ENCODE peak calls at places on chromosomes 16 and 17, in six cellular contexts. One of them, this sample, is unnamed. For H3K27me3, the result is how much of the 10 kb centered on the place peaks cover.

GRCh38 chr16:47359478-47359877 is 101.4 kb downstream of the ITFG1 start:
- DNase-seq in fibroblast of lung: no peak
- DNase-seq in PC-9: no peak
- DNase-seq in GM23248: peak
- DNase-seq in neural progenitor cell: no peak
- DNase-seq in mesendoderm: no peak
- DNase-seq in this sample: no peak

GRCh38 chr17:14299261-14300093 is 1.4 kb upstream of the HS3ST3B1 start:
- DNase-seq in fibroblast of lung: peak
- DNase-seq in PC-9: no peak
- DNase-seq in GM23248: peak
- DNase-seq in neural progenitor cell: peak
- DNase-seq in mesendoderm: peak
- DNase-seq in this sample: peak

GRCh38 chr16:3148256-3149192 is 13.7 kb downstream of the ZNF213 start:
- DNase-seq in fibroblast of lung: no peak
- DNase-seq in PC-9: peak
- DNase-seq in GM23248: no peak
- DNase-seq in neural progenitor cell: no peak
- DNase-seq in mesendoderm: no peak
- DNase-seq in this sample: no peak

GRCh38 chr16:72860726-72861562 is 187.0 kb downstream of the ZFHX3 start:
- DNase-seq in fibroblast of lung: no peak
- DNase-seq in PC-9: no peak
- DNase-seq in GM23248: no peak
- DNase-seq in neural progenitor cell: no peak
- DNase-seq in mesendoderm: no peak
- DNase-seq in this sample: no peak

GRCh38 chr16:68235105-68235881 is 634 bp downstream of the ESRP2 start:
- DNase-seq in fibroblast of lung: no peak
- DNase-seq in PC-9: peak
- DNase-seq in GM23248: no peak
- DNase-seq in neural progenitor cell: peak
- DNase-seq in mesendoderm: peak
- DNase-seq in this sample: no peak

GRCh38 chr17:75808549-75808904 is 23.9 kb downstream of the UNK start:
- DNase-seq in fibroblast of lung: no peak
- DNase-seq in PC-9: no peak
- DNase-seq in GM23248: no peak
- DNase-seq in neural progenitor cell: no peak
- DNase-seq in mesendoderm: no peak
- DNase-seq in this sample: no peak

GRCh38 chr16:86956437-86956836 is 360.8 kb downstream of the C16orf95 start:
- DNase-seq in fibroblast of lung: no peak
- DNase-seq in PC-9: no peak
- DNase-seq in GM23248: no peak
- DNase-seq in neural progenitor cell: no peak
- DNase-seq in mesendoderm: no peak
- DNase-seq in this sample: no peak

GRCh38 chr16:30357715-30358576 is 2.8 kb upstream of the CD2BP2 start:
- DNase-seq in fibroblast of lung: no peak
- DNase-seq in PC-9: no peak
- DNase-seq in GM23248: no peak
- DNase-seq in neural progenitor cell: no peak
- DNase-seq in mesendoderm: no peak
- DNase-seq in this sample: no peak

GRCh38 chr16:51409001-51409675 is 258.1 kb upstream of the SALL1 start:
- DNase-seq in fibroblast of lung: peak
- DNase-seq in PC-9: no peak
- DNase-seq in GM23248: peak
- DNase-seq in neural progenitor cell: no peak
- DNase-seq in mesendoderm: no peak
- DNase-seq in this sample: no peak

GRCh38 chr17:17786998-17787397 is 49.8 kb downstream of the SREBF1 start:
- DNase-seq in fibroblast of lung: no peak
- DNase-seq in PC-9: no peak
- DNase-seq in GM23248: no peak
- DNase-seq in neural progenitor cell: no peak
- DNase-seq in mesendoderm: peak
- DNase-seq in this sample: no peak

GRCh38 chr17:49021095-49021767 is 24.0 kb downstream of the IGF2BP1 start:
- DNase-seq in fibroblast of lung: peak
- DNase-seq in PC-9: no peak
- DNase-seq in GM23248: peak
- DNase-seq in neural progenitor cell: no peak
- DNase-seq in mesendoderm: peak
- DNase-seq in this sample: no peak

GRCh38 chr17:40111221-40112128 is 10.3 kb upstream of the MSL1 start:
- DNase-seq in fibroblast of lung: peak
- DNase-seq in PC-9: peak
- DNase-seq in GM23248: peak
- DNase-seq in neural progenitor cell: peak
- DNase-seq in mesendoderm: peak
- DNase-seq in this sample: peak

GRCh38 chr17:48621410-48622387 is 4.5 kb downstream of the HOXB9 start:
- DNase-seq in fibroblast of lung: no peak
- DNase-seq in PC-9: no peak
- DNase-seq in GM23248: no peak
- DNase-seq in neural progenitor cell: no peak
- DNase-seq in mesendoderm: no peak
- DNase-seq in this sample: no peak

GRCh38 chr16:17836868-17837602 is 366.3 kb upstream of the XYLT1 start:
- DNase-seq in fibroblast of lung: peak
- DNase-seq in PC-9: peak
- DNase-seq in GM23248: peak
- DNase-seq in neural progenitor cell: peak
- DNase-seq in mesendoderm: peak
- DNase-seq in this sample: peak

GRCh38 chr16:85616608-85617311 is 3.6 kb downstream of the GSE1 start:
- DNase-seq in fibroblast of lung: peak
- DNase-seq in PC-9: no peak
- DNase-seq in GM23248: no peak
- DNase-seq in neural progenitor cell: no peak
- DNase-seq in mesendoderm: no peak
- DNase-seq in this sample: no peak

GRCh38 chr16:85220125-85220839 is 108.0 kb upstream of the CIBAR2 start:
- DNase-seq in fibroblast of lung: peak
- DNase-seq in PC-9: no peak
- DNase-seq in GM23248: peak
- DNase-seq in neural progenitor cell: no peak
- DNase-seq in mesendoderm: no peak
- DNase-seq in this sample: peak

DNA sequence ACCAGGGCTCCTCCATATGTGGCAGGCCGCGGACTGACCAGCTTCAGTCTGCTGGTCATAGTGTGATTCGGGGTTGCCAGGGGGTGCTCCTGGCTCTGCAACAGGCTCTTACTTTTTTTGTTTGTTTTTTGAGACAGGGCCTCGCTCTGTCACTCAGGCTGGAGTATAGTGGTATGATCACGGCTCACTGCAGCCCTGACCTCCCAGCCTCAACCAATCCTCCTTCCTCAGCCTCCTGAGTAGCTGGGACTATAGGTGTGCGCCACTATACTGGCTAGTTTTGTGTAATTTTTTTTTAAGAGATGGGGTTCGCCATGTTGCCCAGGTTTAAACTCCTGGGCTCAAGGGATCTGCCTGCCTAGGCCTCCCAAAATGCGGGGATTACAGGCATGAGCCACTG is 11.8 kb upstream of the KCNH6 start:
- DNase-seq in fibroblast of lung: no peak
- DNase-seq in PC-9: no peak
- DNase-seq in GM23248: no peak
- DNase-seq in neural progenitor cell: no peak
- DNase-seq in mesendoderm: no peak
- DNase-seq in this sample: no peak
- H3K4me2 ChIP-seq in fibroblast of lung: no peak
- H3K4me2 ChIP-seq in PC-9: no peak
- H3K4me2 ChIP-seq in GM23248: no peak
- H3K4me2 ChIP-seq in neural progenitor cell: no peak
- H3K4me2 ChIP-seq in mesendoderm: no peak
- H3K4me2 ChIP-seq in this sample: no peak

GRCh38 chr17:50348522-50349240 is 2.8 kb downstream of the XYLT2 start:
- DNase-seq in fibroblast of lung: peak
- DNase-seq in PC-9: no peak
- DNase-seq in GM23248: peak
- DNase-seq in neural progenitor cell: no peak
- DNase-seq in mesendoderm: no peak
- DNase-seq in this sample: peak

GRCh38 chr17:50347087-50347893 is 1.4 kb downstream of the XYLT2 start:
- DNase-seq in fibroblast of lung: no peak
- DNase-seq in PC-9: no peak
- DNase-seq in GM23248: peak
- DNase-seq in neural progenitor cell: peak
- DNase-seq in mesendoderm: peak
- DNase-seq in this sample: no peak

GRCh38 chr17:50346313-50347086 is 574 bp downstream of the XYLT2 start:
- DNase-seq in fibroblast of lung: no peak
- DNase-seq in PC-9: peak
- DNase-seq in GM23248: peak
- DNase-seq in neural progenitor cell: peak
- DNase-seq in mesendoderm: peak
- DNase-seq in this sample: no peak

GRCh38 chr17:50349241-50349595 is 3.3 kb downstream of the XYLT2 start:
- DNase-seq in fibroblast of lung: no peak
- DNase-seq in PC-9: no peak
- DNase-seq in GM23248: no peak
- DNase-seq in neural progenitor cell: no peak
- DNase-seq in mesendoderm: no peak
- DNase-seq in this sample: no peak

GRCh38 chr17:50347894-50348291 is 2.0 kb downstream of the XYLT2 start:
- DNase-seq in fibroblast of lung: no peak
- DNase-seq in PC-9: no peak
- DNase-seq in GM23248: no peak
- DNase-seq in neural progenitor cell: no peak
- DNase-seq in mesendoderm: peak
- DNase-seq in this sample: no peak
- H3K4me3 ChIP-seq in fibroblast of lung: no peak
- H3K4me3 ChIP-seq in PC-9: no peak
- H3K4me3 ChIP-seq in GM23248: peak
- H3K4me3 ChIP-seq in neural progenitor cell: peak
- H3K4me3 ChIP-seq in mesendoderm: no peak
- H3K4me3 ChIP-seq in this sample: no peak

DNA sequence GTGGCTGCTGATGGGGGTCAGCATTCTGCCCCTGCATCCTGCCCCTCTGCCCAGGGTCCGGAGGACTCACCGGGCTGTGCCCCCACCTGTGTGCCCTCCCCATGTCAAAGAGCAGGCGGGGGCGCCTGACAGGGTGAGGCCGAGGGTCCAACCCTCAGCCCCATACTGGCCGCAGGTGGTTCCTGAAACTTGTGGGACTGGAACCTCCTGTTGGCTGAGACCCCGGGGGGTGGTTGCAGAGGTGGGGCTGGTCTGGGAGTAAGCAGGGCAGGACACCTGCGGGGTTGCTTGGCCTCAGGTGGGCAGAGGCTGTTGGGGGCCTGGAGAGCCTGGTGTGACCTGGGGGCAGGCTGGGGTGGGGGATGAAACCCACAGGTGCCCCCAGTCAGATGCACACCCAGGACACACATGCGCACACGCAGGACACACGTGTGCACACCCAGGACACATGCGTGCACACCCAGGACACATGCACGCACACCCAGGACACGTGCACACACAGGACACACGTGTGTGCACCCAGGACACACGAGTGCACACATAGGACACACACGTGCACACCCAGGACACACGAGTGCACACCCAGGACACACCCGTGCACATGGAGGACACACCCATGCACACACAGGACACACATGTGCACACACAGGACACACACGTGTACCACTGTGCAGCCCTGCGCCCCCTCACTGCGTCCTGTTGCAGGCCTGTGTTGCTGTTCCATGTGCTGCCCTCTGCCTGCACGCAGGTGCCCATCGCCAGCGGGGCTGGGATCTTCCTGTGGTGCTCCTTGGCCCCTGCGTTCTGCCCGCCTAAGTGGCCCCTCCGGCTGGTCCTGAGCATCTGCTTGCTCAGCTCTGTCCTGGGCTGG is 31.4 kb downstream of the SOX8 start:
- DNase-seq in fibroblast of lung: no peak
- DNase-seq in PC-9: no peak
- DNase-seq in GM23248: no peak
- DNase-seq in neural progenitor cell: no peak
- DNase-seq in mesendoderm: no peak
- DNase-seq in this sample: no peak
- H3K27me3 ChIP-seq in fibroblast of lung: under half
- H3K27me3 ChIP-seq in PC-9: half or more
- H3K27me3 ChIP-seq in GM23248: under half
- H3K27me3 ChIP-seq in neural progenitor cell: under half
- H3K27me3 ChIP-seq in mesendoderm: under half
- H3K27me3 ChIP-seq in this sample: under half

DNA sequence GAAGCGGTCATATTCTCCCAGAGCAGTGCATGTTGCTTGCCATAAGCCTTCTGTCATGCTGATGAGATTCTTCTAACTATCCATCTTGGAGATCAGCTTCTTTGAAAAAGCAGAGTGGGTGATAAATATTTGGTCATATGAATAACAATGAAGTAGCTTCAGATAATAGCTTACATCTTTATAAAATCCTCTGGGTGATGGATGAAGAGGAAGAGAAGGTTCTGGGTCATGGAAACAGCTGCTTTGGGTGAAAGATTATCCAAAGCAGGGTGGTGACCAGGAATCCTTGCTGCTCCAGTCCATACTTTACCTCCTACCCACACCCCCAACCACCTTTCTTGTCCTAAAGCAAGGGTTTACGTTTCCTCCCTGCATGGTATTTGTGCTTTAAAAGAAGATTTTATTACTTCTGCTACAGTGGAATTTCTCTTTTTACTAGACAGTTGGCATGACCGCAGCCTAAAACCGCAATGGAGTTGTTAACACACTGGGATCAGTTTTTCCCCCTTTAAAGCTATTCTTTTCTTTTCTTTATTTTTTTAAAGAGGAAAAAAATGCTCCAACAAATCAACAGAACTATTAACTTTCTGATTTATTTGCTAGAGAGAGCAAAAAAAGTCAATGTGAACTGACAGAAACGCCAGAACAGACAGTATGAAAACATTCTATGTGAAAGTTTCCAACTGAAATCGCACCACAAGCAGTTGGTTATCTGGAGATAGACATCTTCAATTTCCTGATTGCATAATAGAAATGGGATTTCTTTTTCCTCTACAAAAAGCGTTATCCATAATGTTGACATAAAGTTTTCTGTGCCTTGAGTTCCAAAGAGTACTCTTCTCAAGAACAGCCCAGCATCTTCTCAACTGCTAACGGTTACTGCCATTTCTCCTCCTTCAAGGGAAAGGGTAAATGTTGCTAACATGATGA is 236.0 kb downstream of the IRX3 start:
- DNase-seq in fibroblast of lung: peak
- DNase-seq in PC-9: no peak
- DNase-seq in GM23248: no peak
- DNase-seq in neural progenitor cell: peak
- DNase-seq in mesendoderm: peak
- DNase-seq in this sample: peak
- H3K4me2 ChIP-seq in fibroblast of lung: no peak
- H3K4me2 ChIP-seq in PC-9: no peak
- H3K4me2 ChIP-seq in GM23248: no peak
- H3K4me2 ChIP-seq in neural progenitor cell: peak
- H3K4me2 ChIP-seq in mesendoderm: no peak
- H3K4me2 ChIP-seq in this sample: no peak